ENCODE peak calls at places on chromosomes 3 and 15, in five cellular contexts. I, O, Z, G and C are unnamed samples.

GRCh38 chr3:46423588-46423987 is 16.5 kb downstream of the CCRL2 start:
- DNase-seq in I (no peak), O (no peak), Z (no peak), G (no peak), C (no peak)

GRCh38 chr3:31934866-31935265 is 46.2 kb downstream of the OSBPL10 start:
- DNase-seq in I (no peak), O (no peak), Z (no peak), G (no peak), C (no peak)

GRCh38 chr15:76840830-76841460 is 64.2 kb downstream of the SCAPER start:
- DNase-seq in I (no peak), O (no peak), Z (no peak), G (peak), C (peak)

GRCh38 chr3:136667081-136667480 is 85.1 kb downstream of the STAG1 start:
- DNase-seq in I (no peak), O (no peak), Z (no peak), G (no peak), C (no peak)

GRCh38 chr15:64288999-64289398 is 67.0 kb downstream of the CSNK1G1 start:
- DNase-seq in I (no peak), O (no peak), Z (no peak), G (no peak), C (no peak)

GRCh38 chr15:51782357-51782896 is 31.0 kb downstream of the TMOD2 start:
- DNase-seq in I (no peak), O (no peak), Z (no peak), G (no peak), C (no peak)

GRCh38 chr3:195921334-195921771 is 13.0 kb upstream of the TNK2 start:
- DNase-seq in I (no peak), O (no peak), Z (no peak), G (no peak), C (no peak)

GRCh38 chr3:102796856-102797255 is 362.0 kb downstream of the ZPLD1 start:
- DNase-seq in I (no peak), O (no peak), Z (no peak), G (no peak), C (no peak)

GRCh38 chr3:37935290-37935668 is 55.3 kb upstream of the VILL start:
- DNase-seq in I (no peak), O (no peak), Z (no peak), G (peak), C (no peak)

GRCh38 chr3:171240504-171240835 is 213.9 kb upstream of the SLC2A2 start:
- DNase-seq in I (no peak), O (no peak), Z (no peak), G (no peak), C (no peak)

GRCh38 chr15:90097475-90097874 is 4.8 kb downstream of the IDH2 start:
- DNase-seq in I (no peak), O (no peak), Z (no peak), G (no peak), C (no peak)

GRCh38 chr3:58066842-58067241 is 58.6 kb downstream of the FLNB start:
- DNase-seq in I (no peak), O (no peak), Z (no peak), G (no peak), C (no peak)

GRCh38 chr15:25803036-25803435 is 60.1 kb downstream of the ATP10A start:
- DNase-seq in I (no peak), O (no peak), Z (no peak), G (no peak), C (no peak)

GRCh38 chr15:78930577-78931388 is 14.1 kb downstream of the CTSH start:
- DNase-seq in I (peak), O (no peak), Z (no peak), G (peak), C (peak)

GRCh38 chr15:41899854-41900442 is 6.1 kb upstream of the SPTBN5 start:
- DNase-seq in I (no peak), O (peak), Z (no peak), G (no peak), C (no peak)

GRCh38 chr15:57703387-57703786 is 3.1 kb upstream of the POLR2M start:
- DNase-seq in I (no peak), O (no peak), Z (no peak), G (no peak), C (no peak)

GRCh38 chr3:46517782-46518181 is 20.0 kb downstream of the RTP3 start:
- DNase-seq in I (no peak), O (no peak), Z (no peak), G (no peak), C (no peak)

GRCh38 chr3:30894521-30895289 is at the start of gene GADL1:
- DNase-seq in I (peak), O (no peak), Z (no peak), G (no peak), C (no peak)

GRCh38 chr3:71262368-71263265 is 320.9 kb downstream of the FOXP1 start:
- DNase-seq in I (no peak), O (no peak), Z (no peak), G (no peak), C (no peak)

GRCh38 chr3:20574746-20575145 is 388.7 kb upstream of the SGO1 start:
- DNase-seq in I (no peak), O (no peak), Z (no peak), G (no peak), C (peak)

GRCh38 chr3:158743664-158744566 is 11.7 kb upstream of the RARRES1 start:
- DNase-seq in I (no peak), O (no peak), Z (no peak), G (no peak), C (no peak)

GRCh38 chr15:55916666-55917409 is 76.6 kb downstream of the NEDD4 start:
- DNase-seq in I (no peak), O (no peak), Z (no peak), G (peak), C (peak)

GRCh38 chr15:41906608-41907007 is 12.8 kb upstream of the SPTBN5 start:
- DNase-seq in I (no peak), O (no peak), Z (no peak), G (no peak), C (no peak)

GRCh38 chr3:3172627-3173026 is 6.9 kb downstream of the CRBN start:
- DNase-seq in I (no peak), O (no peak), Z (no peak), G (no peak), C (no peak)

GRCh38 chr3:110654820-110655522 is 416.6 kb upstream of the NECTIN3 start:
- DNase-seq in I (no peak), O (no peak), Z (no peak), G (no peak), C (no peak)

GRCh38 chr15:98439523-98439942 is 208.8 kb upstream of the IGF1R start:
- DNase-seq in I (no peak), O (no peak), Z (no peak), G (no peak), C (no peak)

GRCh38 chr15:40511093-40511471 is 40.3 kb downstream of the CHST14 start:
- DNase-seq in I (no peak), O (no peak), Z (no peak), G (no peak), C (no peak)

GRCh38 chr3:14295777-14296176 is 106.6 kb upstream of the SLC6A6 start:
- DNase-seq in I (no peak), O (no peak), Z (no peak), G (no peak), C (no peak)

GRCh38 chr15:71781965-71782265 is 28.4 kb upstream of the NR2E3 start:
- DNase-seq in I (no peak), O (no peak), Z (no peak), G (no peak), C (no peak)

GRCh38 chr3:30476373-30477082 is 129.9 kb upstream of the TGFBR2 start:
- DNase-seq in I (no peak), O (no peak), Z (no peak), G (peak), C (peak)

GRCh38 chr3:124592658-124593441 is 137.4 kb upstream of the UMPS start:
- DNase-seq in I (no peak), O (no peak), Z (no peak), G (no peak), C (no peak)

GRCh38 chr3:181823716-181824115 is 112.0 kb downstream of the SOX2 start:
- DNase-seq in I (no peak), O (no peak), Z (no peak), G (no peak), C (no peak)

GRCh38 chr3:14371573-14372474 is 30.6 kb upstream of the SLC6A6 start:
- DNase-seq in I (peak), O (no peak), Z (no peak), G (no peak), C (peak)

GRCh38 chr3:33071946-33072345 is 25.0 kb downstream of the GLB1 start:
- DNase-seq in I (no peak), O (no peak), Z (no peak), G (no peak), C (no peak)

GRCh38 chr3:142315083-142315482 is 89.7 kb upstream of the GK5 start:
- DNase-seq in I (peak), O (no peak), Z (no peak), G (peak), C (peak)

GRCh38 chr15:93037341-93038063 is 51.5 kb downstream of the RGMA start:
- DNase-seq in I (no peak), O (no peak), Z (no peak), G (peak), C (peak)

GRCh38 chr3:145266368-145266767 is 894.6 kb downstream of the PLOD2 start:
- DNase-seq in I (no peak), O (no peak), Z (no peak), G (no peak), C (no peak)

GRCh38 chr3:180684807-180685206 is 5.5 kb upstream of the CCDC39 start:
- DNase-seq in I (no peak), O (no peak), Z (no peak), G (no peak), C (no peak)